ENCODE peak calls at places on chromosome 22, in eight cellular contexts. W is astrocyte of the spinal cord, P is cardiac fibroblast, B is cardiac muscle cell, F is suprapubic skin, S is H1, R is psoas muscle, U is Panc1. K is an unnamed sample.

GRCh38 chr22:19875531-19876313 is 21.0 kb upstream of the GNB1L start:
- DNase-seq in W (peak), F (peak), P (peak), R (peak), U (no peak), B (no peak), S (no peak), K (no peak)

GRCh38 chr22:50531546-50532352 is 1.9 kb upstream of the TYMP start:
- DNase-seq in W (peak), P (peak), F (peak), U (no peak), R (peak), B (peak), S (no peak), K (no peak)

GRCh38 chr22:30500628-30501027 is 4.9 kb downstream of the SEC14L4 start:
- DNase-seq in R (no peak), U (no peak), P (no peak), F (no peak), W (no peak), B (no peak), S (no peak), K (no peak)

GRCh38 chr22:19619144-19620009 is 94.9 kb upstream of the SEPTIN5 start:
- DNase-seq in S (no peak), U (no peak), F (no peak), P (no peak), R (no peak), W (no peak), B (no peak), K (no peak)

GRCh38 chr22:50473855-50474671 is 772 bp downstream of the SBF1 start:
- DNase-seq in B (peak), W (peak), P (peak), S (no peak), U (no peak), F (peak), R (peak), K (no peak)

GRCh38 chr22:21012446-21013407 is 2.2 kb upstream of the P2RX6 start:
- DNase-seq in S (no peak), F (no peak), P (no peak), R (no peak), B (no peak), U (no peak), W (no peak), K (no peak)

GRCh38 chr22:39656495-39657490 is 86.2 kb downstream of the CACNA1I start:
- DNase-seq in S (no peak), W (no peak), B (no peak), F (no peak), P (no peak), R (no peak), U (no peak), K (no peak)

GRCh38 chr22:31509041-31509440 is 12.7 kb downstream of the SFI1 start:
- DNase-seq in R (no peak), U (no peak), P (no peak), F (no peak), S (no peak), W (no peak), B (no peak), K (no peak)

GRCh38 chr22:19464975-19465374 is 14.0 kb downstream of the UFD1 start:
- DNase-seq in W (no peak), P (no peak), F (no peak), S (no peak), B (no peak), U (no peak), R (no peak), K (no peak)

GRCh38 chr22:31192513-31192912 is 19.6 kb upstream of the LIMK2 start:
- DNase-seq in W (peak), U (no peak), F (no peak), S (no peak), B (no peak), P (peak), R (no peak), K (no peak)

GRCh38 chr22:30926706-30927105 is 41.9 kb downstream of the MORC2 start:
- DNase-seq in F (no peak), W (no peak), U (no peak), B (no peak), S (no peak), R (no peak), P (no peak), K (no peak)

GRCh38 chr22:38110008-38110862 is at the start of gene BAIAP2L2:
- DNase-seq in S (no peak), W (no peak), P (no peak), R (no peak), F (no peak), B (no peak), U (no peak), K (no peak)

GRCh38 chr22:32706149-32706548 is 95.4 kb upstream of the TIMP3 start:
- DNase-seq in U (no peak), R (no peak), F (no peak), W (no peak), B (no peak), P (no peak), S (no peak), K (no peak)

GRCh38 chr22:31537019-31537535 is 40.7 kb downstream of the SFI1 start:
- DNase-seq in P (no peak), S (no peak), R (no peak), F (no peak), B (peak), U (no peak), W (no peak), K (no peak)

GRCh38 chr22:48492371-48493320 is 1335.0 kb downstream of the BRD1 start:
- DNase-seq in P (peak), B (peak), F (peak), S (no peak), R (peak), U (peak), W (peak), K (peak)

GRCh38 chr22:47204002-47204979 is 441.8 kb downstream of the TBC1D22A start:
- DNase-seq in W (no peak), R (no peak), P (peak), U (no peak), F (peak), B (no peak), S (no peak), K (no peak)

GRCh38 chr22:40008726-40009125 is 14.0 kb downstream of the FAM83F start:
- DNase-seq in P (no peak), U (no peak), W (peak), S (no peak), B (no peak), R (no peak), F (no peak), K (no peak)

GRCh38 chr22:39690901-39691620 is 120.5 kb downstream of the CACNA1I start:
- DNase-seq in S (no peak), P (peak), U (no peak), R (no peak), W (no peak), B (no peak), F (no peak), K (no peak)

GRCh38 chr22:21443735-21444421 is 23.3 kb upstream of the TMEM191C start:
- DNase-seq in R (peak), W (no peak), P (no peak), B (no peak), U (no peak), F (peak), S (no peak), K (no peak)

GRCh38 chr22:40009953-40010751 is 15.4 kb downstream of the FAM83F start:
- DNase-seq in B (no peak), S (no peak), P (no peak), F (no peak), U (no peak), R (no peak), W (no peak), K (no peak)

GRCh38 chr22:21626735-21627469 is 2.9 kb downstream of the YDJC start:
- DNase-seq in S (no peak), F (no peak), U (no peak), W (no peak), P (no peak), R (no peak), B (no peak), K (no peak)

GRCh38 chr22:19766506-19767426 is 6.2 kb downstream of the TBX1 start:
- DNase-seq in F (no peak), S (no peak), B (peak), P (no peak), U (no peak), R (peak), W (no peak), K (no peak)

GRCh38 chr22:24230911-24231656 is 13.8 kb downstream of the GGT5 start:
- DNase-seq in F (no peak), W (no peak), U (no peak), P (peak), B (peak), S (peak), R (no peak), K (no peak)

GRCh38 chr22:24507742-24508141 is 12.6 kb downstream of the UPB1 start:
- DNase-seq in S (peak), W (no peak), F (no peak), B (peak), P (no peak), U (no peak), R (no peak), K (no peak)

GRCh38 chr22:33401291-33401690 is 343.1 kb upstream of the SYN3 start:
- DNase-seq in U (no peak), B (no peak), W (peak), S (no peak), P (no peak), F (no peak), R (no peak), K (no peak)

DNA sequence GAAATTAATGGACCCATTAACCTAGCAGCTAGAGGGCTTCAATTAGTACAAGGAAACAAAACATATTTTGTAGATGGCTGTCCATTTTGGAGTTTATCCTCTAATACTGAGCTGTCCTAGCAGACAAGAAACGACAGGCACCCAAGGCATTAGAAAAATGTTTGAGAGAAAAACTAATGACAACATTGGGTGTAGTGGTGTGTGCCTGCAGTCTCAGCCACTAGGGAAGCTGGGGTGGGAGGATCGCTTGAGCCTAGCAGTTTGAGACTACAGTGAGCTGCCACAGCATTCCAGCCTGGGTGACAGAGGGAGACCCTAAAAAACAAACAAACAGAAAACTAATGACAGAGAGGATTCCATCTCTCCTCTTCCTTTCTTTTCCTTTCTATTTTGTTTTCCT is 1.5 kb downstream of the A4GALT start:
- DNase-seq in P (peak), B (no peak), U (no peak), S (no peak), R (no peak), F (no peak), W (no peak), K (no peak)
- H3K4me3 ChIP-seq in P (peak), B (no peak), U (no peak), S (peak), R (peak), F (peak), W (no peak), K (no peak)

GRCh38 chr22:25752615-25753214 is 10.7 kb downstream of the MYO18B start:
- DNase-seq in R (no peak), P (no peak), F (no peak), B (no peak), U (no peak), W (no peak), S (no peak), K (no peak)

GRCh38 chr22:25749420-25750169 is 7.6 kb downstream of the MYO18B start:
- DNase-seq in F (no peak), R (no peak), W (no peak), S (no peak), U (no peak), P (peak), B (no peak), K (no peak)

GRCh38 chr22:25748704-25749103 is 6.7 kb downstream of the MYO18B start:
- DNase-seq in U (no peak), P (no peak), B (no peak), F (no peak), W (no peak), R (no peak), S (no peak), K (no peak)

GRCh38 chr22:25751174-25751581 is 9.2 kb downstream of the MYO18B start:
- DNase-seq in S (no peak), P (no peak), R (no peak), U (no peak), F (no peak), W (no peak), B (no peak), K (no peak)

DNA sequence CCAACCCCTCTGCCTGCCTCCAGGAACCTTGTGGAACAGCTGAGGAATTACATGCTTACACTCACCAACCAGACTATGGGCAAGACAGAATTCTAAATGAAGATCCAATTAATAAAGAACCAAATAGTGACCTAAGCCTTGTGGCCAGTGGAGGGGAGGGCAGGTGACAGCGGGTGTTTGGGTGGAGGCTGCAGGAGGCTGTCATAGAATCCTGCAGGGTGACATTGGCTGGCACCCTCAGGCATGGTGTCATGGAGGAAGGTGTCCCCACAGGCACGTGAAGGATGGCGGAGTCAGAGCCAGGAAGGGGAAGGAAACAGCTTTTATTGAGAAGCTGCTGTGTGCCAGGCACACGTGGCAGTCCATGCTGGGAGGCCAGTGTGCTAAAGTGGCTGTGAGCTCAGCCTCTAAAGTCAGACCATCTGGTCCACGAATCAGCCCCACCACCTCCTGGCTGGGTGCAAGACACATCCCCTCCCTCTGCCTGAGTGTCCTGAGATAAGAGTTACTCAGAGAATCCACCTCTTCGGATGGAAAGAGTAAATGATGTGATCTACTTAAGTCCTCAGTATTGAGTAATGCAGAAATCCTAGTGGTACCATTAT is 8.7 kb downstream of the MYO18B start:
- DNase-seq in U (no peak), P (no peak), R (no peak), S (no peak), F (no peak), W (no peak), B (no peak), K (no peak)
- TF ChIP-seq CTCF in U (no peak), P (no peak), R (peak), S (no peak), F (no peak), W (no peak), B (no peak), K (no peak)

GRCh38 chr22:42646569-42647525 is 2.3 kb downstream of the CYB5R3 start:
- DNase-seq in S (no peak), R (no peak), F (no peak), U (no peak), P (peak), W (no peak), B (peak), K (no peak)
- H3K4me3 ChIP-seq in S (no peak), R (peak), F (peak), U (no peak), P (peak), W (no peak), B (no peak), K (no peak)

DNA sequence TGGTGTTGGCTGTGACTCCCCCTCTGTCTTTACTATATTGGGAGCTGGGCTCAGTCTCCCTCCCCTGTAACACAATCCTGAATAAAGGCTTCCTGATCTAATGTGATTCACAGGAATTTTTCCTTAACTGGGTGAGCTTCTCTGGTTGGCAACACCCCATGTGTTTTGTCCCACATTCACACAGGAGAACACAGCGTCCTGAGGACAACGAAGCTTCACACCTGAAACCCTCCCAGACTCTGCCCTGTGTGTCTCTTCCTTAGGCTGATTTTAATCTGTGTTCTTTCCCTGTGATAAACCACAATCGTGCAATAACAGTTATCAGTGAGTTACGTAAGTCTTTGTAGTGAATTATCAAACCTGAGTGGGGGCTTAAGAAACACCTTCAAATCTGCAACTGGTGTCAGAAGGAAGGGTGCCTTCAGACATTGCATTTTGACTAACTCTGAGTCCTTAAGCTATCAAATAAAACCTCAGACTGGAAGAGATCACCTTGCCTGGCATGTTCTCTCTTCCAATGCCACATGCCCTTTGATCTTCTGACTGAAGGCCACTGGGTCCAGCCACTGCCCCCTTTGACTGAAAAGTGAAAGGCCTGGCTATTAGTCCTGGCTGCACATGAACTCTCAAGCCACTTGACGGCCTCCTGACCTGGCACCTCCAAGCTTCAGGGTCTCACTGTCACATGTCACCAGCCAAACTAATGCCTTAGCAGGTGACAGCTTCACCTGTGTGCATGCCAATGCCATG is 17.3 kb downstream of the APOL3 start:
- DNase-seq in B (no peak), F (no peak), S (no peak), P (no peak), W (no peak), R (no peak), U (no peak), K (no peak)
- TF ChIP-seq CTCF in B (no peak), F (no peak), S (no peak), P (no peak), W (no peak), R (no peak), U (no peak), K (no peak)

GRCh38 chr22:27801616-27802388 is at the start of gene MN1:
- DNase-seq in W (peak), F (no peak), U (no peak), P (peak), B (peak), R (peak), S (no peak), K (no peak)
- H3K4me3 ChIP-seq in W (peak), F (peak), U (peak), P (peak), B (peak), R (peak), S (peak), K (peak)

DNA sequence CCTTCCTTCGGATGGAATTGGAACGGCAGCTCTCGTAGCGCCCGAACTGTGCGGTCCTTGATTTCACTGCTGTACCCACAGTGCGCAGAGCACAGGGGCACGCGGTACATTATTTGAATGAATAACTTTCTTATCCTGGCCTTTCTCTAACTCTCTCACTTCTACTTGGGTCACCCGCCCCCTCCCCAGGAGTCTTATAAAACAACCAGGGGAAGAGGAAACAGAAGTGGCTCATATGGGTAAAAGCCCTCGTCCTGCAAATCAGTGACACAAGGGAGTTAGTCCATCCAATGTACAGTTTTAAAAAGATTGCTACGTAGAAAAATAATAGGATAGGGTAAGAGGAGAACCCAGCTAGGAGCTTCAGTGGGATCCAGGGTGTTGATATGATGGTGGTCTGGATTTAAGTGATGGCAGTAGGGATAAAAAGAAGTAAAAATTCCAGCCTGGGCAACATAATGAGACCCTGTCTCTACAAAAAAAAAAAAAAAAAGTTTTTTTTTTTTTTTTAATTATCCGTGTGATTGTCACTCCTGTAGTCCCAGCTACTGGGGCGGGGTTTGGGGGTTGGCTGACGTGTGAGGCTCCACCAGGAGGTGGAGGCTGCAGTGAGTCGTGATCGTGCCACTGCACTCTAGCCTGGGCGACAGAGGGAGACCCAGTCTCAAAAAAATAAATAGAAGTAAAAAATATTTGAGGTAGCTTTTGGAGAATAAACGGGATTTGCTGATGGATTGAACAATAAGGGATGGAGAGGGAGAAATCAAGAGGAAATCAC is 7.1 kb upstream of the L3MBTL2 start:
- DNase-seq in R (no peak), W (no peak), P (no peak), F (no peak), B (peak), U (no peak), S (no peak), K (no peak)
- TF ChIP-seq CTCF in R (no peak), W (no peak), P (peak), F (no peak), B (no peak), U (no peak), S (no peak), K (no peak)

DNA sequence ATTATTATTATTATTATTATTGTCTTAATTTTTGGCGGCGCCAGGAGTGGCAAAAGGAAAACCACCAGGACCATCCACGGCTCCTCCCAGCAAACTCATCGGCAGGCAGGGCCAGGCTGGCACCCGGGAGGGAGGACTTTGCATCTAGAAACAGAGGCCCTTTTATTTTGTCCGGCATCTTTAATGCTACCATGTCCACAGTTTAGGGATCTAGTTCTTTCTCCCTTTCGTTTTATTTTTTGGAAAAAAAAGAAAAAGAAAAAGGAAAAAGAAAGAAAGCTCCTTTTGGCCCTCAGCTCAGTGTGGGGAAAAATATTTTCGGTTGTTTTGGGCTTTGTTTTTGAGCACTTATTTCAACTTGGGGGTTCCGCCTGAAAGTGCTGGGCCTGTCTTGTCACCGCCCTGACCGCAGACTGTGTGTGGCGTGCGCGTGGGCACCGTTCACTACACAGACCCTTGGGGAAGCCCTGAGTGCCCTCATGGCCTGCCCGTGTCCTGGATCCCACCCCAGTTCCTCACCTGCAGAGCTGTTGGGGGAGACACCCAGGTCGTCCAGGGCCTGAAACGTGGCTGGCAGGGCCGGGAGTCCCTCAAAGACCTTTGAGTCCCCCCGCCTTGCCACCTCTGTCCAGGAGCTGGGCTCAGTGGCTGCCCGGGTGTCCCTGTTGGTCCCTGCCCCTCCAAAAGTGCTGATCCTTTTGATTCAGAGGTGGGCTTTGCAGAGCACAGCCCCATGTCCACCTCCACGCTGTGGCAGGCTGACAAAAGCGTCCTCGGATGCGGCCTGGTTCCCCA is 69.1 kb upstream of the PPARA start:
- DNase-seq in P (no peak), R (peak), S (no peak), B (no peak), W (no peak), F (peak), U (no peak), K (no peak)
- H3K4me3 ChIP-seq in P (peak), R (peak), S (no peak), B (no peak), W (peak), F (peak), U (peak), K (peak)

K was measured in AG09309.